ENCODE peak calls at places on chromosomes 4 and X, in seven cellular contexts. I, A, Y, F, R, X and J are unnamed samples.

GRCh38 chr4:189436207-189436606 is 504.5 kb upstream of the FRG1 start:
- DNase-seq in I (no peak), A (no peak), Y (no peak), F (no peak), R (no peak), X (no peak), J (no peak)

GRCh38 chrX:314781-315595 is 3.6 kb downstream of the GTPBP6 start:
- DNase-seq in I (no peak), A (no peak), Y (no peak), F (no peak), R (no peak), X (no peak), J (no peak)

GRCh38 chrX:138763761-138764160 is 52.2 kb upstream of the FGF13 start:
- DNase-seq in I (no peak), A (no peak), Y (no peak), F (no peak), R (no peak), X (no peak), J (no peak)

GRCh38 chrX:24563291-24564010 is 83.7 kb downstream of the PCYT1B start:
- DNase-seq in I (no peak), A (no peak), Y (no peak), F (no peak), R (no peak), X (no peak), J (no peak)

GRCh38 chrX:65643046-65643785 is 24.2 kb upstream of the MSN start:
- DNase-seq in I (no peak), A (no peak), Y (peak), F (no peak), R (no peak), X (peak), J (no peak)

GRCh38 chrX:72307646-72308051 is 1.9 kb upstream of the CITED1 start:
- DNase-seq in I (no peak), A (no peak), Y (no peak), F (no peak), R (no peak), X (no peak), J (no peak)

GRCh38 chrX:118577041-118577440 is 81.4 kb downstream of the DOCK11 start:
- DNase-seq in I (no peak), A (no peak), Y (no peak), F (no peak), R (no peak), X (no peak), J (no peak)

GRCh38 chrX:154526901-154527675 is 11.1 kb upstream of the FAM3A start:
- DNase-seq in I (no peak), A (peak), Y (no peak), F (peak), R (no peak), X (peak), J (peak)

GRCh38 chr4:37922323-37922722 is 31.4 kb downstream of the TBC1D1 start:
- DNase-seq in I (no peak), A (no peak), Y (no peak), F (peak), R (no peak), X (peak), J (no peak)

GRCh38 chr4:73068496-73069337 is 799 bp downstream of the COX18 start:
- DNase-seq in I (no peak), A (peak), Y (peak), F (no peak), R (no peak), X (peak), J (peak)

GRCh38 chrX:5791721-5792120 is 436.9 kb downstream of the NLGN4X start:
- DNase-seq in I (no peak), A (no peak), Y (no peak), F (no peak), R (no peak), X (no peak), J (no peak)

GRCh38 chr4:184988611-184989010 is 29.7 kb upstream of the HELT start:
- DNase-seq in I (no peak), A (no peak), Y (no peak), F (no peak), R (no peak), X (no peak), J (no peak)

GRCh38 chr4:177558995-177559394 is 116.8 kb upstream of the AGA start:
- DNase-seq in I (no peak), A (no peak), Y (no peak), F (no peak), R (no peak), X (no peak), J (no peak)

GRCh38 chr4:40225497-40225896 is 28.7 kb downstream of the RHOH start:
- DNase-seq in I (no peak), A (no peak), Y (no peak), F (no peak), R (no peak), X (no peak), J (no peak)

GRCh38 chrX:43225626-43226328 is 430.3 kb upstream of the MAOA start:
- DNase-seq in I (no peak), A (peak), Y (no peak), F (no peak), R (no peak), X (no peak), J (no peak)

GRCh38 chr4:122450847-122451246 is 5.7 kb downstream of the IL2 start:
- DNase-seq in I (no peak), A (peak), Y (peak), F (no peak), R (no peak), X (no peak), J (no peak)

DNA sequence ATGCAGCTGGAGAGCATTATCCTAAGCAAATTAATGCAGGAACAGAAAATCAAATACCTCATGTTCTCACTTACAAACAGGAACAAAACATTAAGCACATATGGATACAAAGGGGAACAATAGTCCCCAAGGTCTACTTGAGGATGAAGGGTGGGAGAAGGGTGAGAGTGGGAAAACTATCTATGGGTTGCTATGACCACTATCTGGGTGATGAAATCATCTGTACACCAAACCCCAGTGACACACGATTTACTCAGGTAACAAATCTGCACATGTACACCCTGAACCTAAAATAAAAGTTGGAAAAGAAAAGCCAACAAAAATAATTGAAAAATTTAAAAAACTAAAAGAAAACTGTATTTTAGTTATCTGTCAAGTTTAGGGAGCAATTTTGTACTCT is 5.9 kb downstream of the HPGD start:
- DNase-seq in I (no peak), A (no peak), Y (no peak), F (no peak), R (no peak), X (no peak), J (no peak)
- TF ChIP-seq CTCF in I (no peak), A (no peak), Y (no peak), F (no peak), R (no peak), X (no peak), J (no peak)

GRCh38 chr4:153117554-153117953 is 86.7 kb upstream of the TRIM2 start:
- DNase-seq in I (no peak), A (no peak), Y (no peak), F (no peak), R (no peak), X (no peak), J (no peak)

GRCh38 chr4:153114771-153115321 is 89.4 kb upstream of the TRIM2 start:
- DNase-seq in I (no peak), A (peak), Y (no peak), F (no peak), R (no peak), X (peak), J (no peak)

GRCh38 chr4:153116801-153117200 is 87.4 kb upstream of the TRIM2 start:
- DNase-seq in I (no peak), A (no peak), Y (no peak), F (no peak), R (no peak), X (no peak), J (no peak)

GRCh38 chr4:153115322-153116100 is 88.7 kb upstream of the TRIM2 start:
- DNase-seq in I (no peak), A (peak), Y (peak), F (no peak), R (no peak), X (peak), J (no peak)

DNA sequence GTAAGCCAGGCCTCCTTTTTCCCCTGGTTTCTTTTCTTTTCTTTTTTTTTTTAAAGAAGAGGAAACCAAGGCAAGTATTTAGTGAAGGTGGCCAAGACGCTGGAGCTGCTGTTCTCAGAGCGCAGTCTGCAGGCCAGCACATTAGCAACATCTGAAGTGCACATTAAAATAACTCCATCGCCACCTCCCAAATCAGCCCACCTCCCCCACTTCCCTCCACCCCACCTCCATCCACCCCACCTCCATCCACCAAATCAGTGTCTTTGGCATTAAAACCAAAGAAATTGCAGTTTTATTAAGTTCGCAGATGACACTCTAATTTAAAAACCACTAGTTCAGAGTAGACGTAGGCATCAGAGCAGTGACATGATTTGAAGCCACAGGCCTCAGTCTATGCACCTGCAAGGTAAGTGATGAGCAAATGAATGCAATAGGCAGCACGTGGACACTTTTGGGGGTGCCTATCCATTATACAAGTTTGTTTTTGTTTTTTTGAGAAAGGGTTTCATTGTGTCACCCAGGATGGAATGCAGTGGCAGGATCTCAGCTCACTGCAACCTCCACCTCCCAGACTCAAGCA is 88.1 kb upstream of the TRIM2 start:
- DNase-seq in I (no peak), A (no peak), Y (no peak), F (no peak), R (no peak), X (no peak), J (no peak)
- TF ChIP-seq CTCF in I (no peak), A (no peak), Y (no peak), F (no peak), R (no peak), X (no peak), J (no peak)

DNA sequence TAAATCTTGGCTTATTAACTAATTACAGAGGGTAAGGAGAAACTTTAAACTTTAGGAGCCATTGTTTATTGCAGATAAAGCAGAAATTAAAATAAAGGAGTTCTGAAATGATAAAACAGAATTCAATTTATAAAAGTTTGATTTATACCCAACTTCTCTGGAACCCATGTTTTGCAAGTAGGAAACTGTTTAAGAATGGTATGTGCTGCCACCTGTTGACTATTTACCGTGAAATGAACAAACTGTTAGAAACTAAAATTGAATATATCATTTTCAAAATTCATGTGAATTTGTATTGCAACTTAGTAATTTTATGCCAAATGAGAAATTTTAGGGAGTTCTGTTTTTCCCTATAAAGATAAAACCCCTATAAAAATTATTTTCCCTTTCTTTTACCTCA is 11.0 kb upstream of the TBC1D8B start:
- DNase-seq in I (no peak), A (no peak), Y (no peak), F (no peak), R (no peak), X (no peak), J (no peak)
- TF ChIP-seq CTCF in I (no peak), A (peak), Y (peak), F (no peak), R (no peak), X (no peak), J (peak)

GRCh38 chr4:8293131-8293975 is 23.8 kb downstream of the HTRA3 start:
- DNase-seq in I (no peak), A (no peak), Y (no peak), F (no peak), R (no peak), X (no peak), J (no peak)
- TF ChIP-seq CTCF in I (no peak), A (no peak), Y (no peak), F (no peak), R (no peak), X (no peak), J (no peak)

GRCh38 chr4:13430834-13431568 is 53.1 kb downstream of the RAB28 start:
- DNase-seq in I (no peak), A (no peak), Y (no peak), F (no peak), R (no peak), X (no peak), J (no peak)
- TF ChIP-seq CTCF in I (no peak), A (peak), Y (peak), F (peak), R (no peak), X (no peak), J (peak)

GRCh38 chr4:83489711-83490326 is 4.9 kb upstream of the ABRAXAS1 start:
- DNase-seq in I (no peak), A (no peak), Y (no peak), F (no peak), R (no peak), X (no peak), J (no peak)
- TF ChIP-seq CTCF in I (no peak), A (no peak), Y (no peak), F (no peak), R (no peak), X (no peak), J (no peak)

GRCh38 chr4:27115221-27115620 is 254.6 kb downstream of the STIM2 start:
- DNase-seq in I (no peak), A (no peak), Y (no peak), F (no peak), R (no peak), X (no peak), J (no peak)
- TF ChIP-seq CTCF in I (no peak), A (no peak), Y (no peak), F (no peak), R (no peak), X (no peak), J (no peak)

GRCh38 chr4:5052424-5052702 is 1.1 kb downstream of the STK32B start:
- DNase-seq in I (no peak), A (no peak), Y (no peak), F (no peak), R (no peak), X (no peak), J (no peak)

GRCh38 chr4:5051210-5051691 is at the start of gene STK32B:
- DNase-seq in I (no peak), A (peak), Y (no peak), F (peak), R (no peak), X (peak), J (peak)

GRCh38 chr4:5051692-5052423 is 578 bp downstream of the STK32B start:
- DNase-seq in I (no peak), A (no peak), Y (no peak), F (peak), R (no peak), X (peak), J (peak)

GRCh38 chr4:5054532-5054931 is 3.3 kb downstream of the STK32B start:
- DNase-seq in I (no peak), A (no peak), Y (peak), F (no peak), R (no peak), X (peak), J (no peak)

GRCh38 chr4:5052726-5053425 is 1.6 kb downstream of the STK32B start:
- DNase-seq in I (no peak), A (no peak), Y (no peak), F (no peak), R (no peak), X (no peak), J (no peak)
- TF ChIP-seq CTCF in I (no peak), A (no peak), Y (no peak), F (no peak), R (no peak), X (no peak), J (no peak)